ENCODE peak calls at places on chromosomes 2 and 18, in ten cellular contexts. One of them, this sample, is unnamed. For H3K4me1, the result is how much of the 10 kb centered on the place peaks cover.

GRCh38 chr2:145221032-145221431 is 701.1 kb upstream of the ZEB2 start:
- DNase-seq in Panc1: no peak
- DNase-seq in right lobe of liver: no peak
- DNase-seq in A549: no peak
- DNase-seq in IMR-90: no peak
- DNase-seq in kidney: no peak
- DNase-seq in body of pancreas: no peak
- DNase-seq in left ventricle myocardium inferior: no peak
- DNase-seq in CD8-positive, alpha-beta T cell: no peak
- DNase-seq in esophagus muscularis mucosa: no peak
- DNase-seq in this sample: no peak

GRCh38 chr2:27735263-27735904 is 36.1 kb upstream of the MRPL33 start:
- DNase-seq in left ventricle myocardium inferior: peak
- DNase-seq in Panc1: no peak
- DNase-seq in kidney: peak
- DNase-seq in CD8-positive, alpha-beta T cell: peak
- DNase-seq in esophagus muscularis mucosa: peak
- DNase-seq in IMR-90: peak
- DNase-seq in right lobe of liver: peak
- DNase-seq in body of pancreas: peak
- DNase-seq in A549: no peak
- DNase-seq in this sample: peak

GRCh38 chr2:8142456-8142855 is 539.4 kb upstream of the ID2 start:
- DNase-seq in A549: no peak
- DNase-seq in kidney: no peak
- DNase-seq in body of pancreas: no peak
- DNase-seq in left ventricle myocardium inferior: no peak
- DNase-seq in CD8-positive, alpha-beta T cell: no peak
- DNase-seq in esophagus muscularis mucosa: no peak
- DNase-seq in IMR-90: no peak
- DNase-seq in right lobe of liver: no peak
- DNase-seq in Panc1: no peak
- DNase-seq in this sample: no peak

GRCh38 chr2:101109451-101110140 is 41.6 kb downstream of the TBC1D8 start:
- DNase-seq in right lobe of liver: no peak
- DNase-seq in A549: no peak
- DNase-seq in esophagus muscularis mucosa: no peak
- DNase-seq in kidney: no peak
- DNase-seq in CD8-positive, alpha-beta T cell: no peak
- DNase-seq in body of pancreas: no peak
- DNase-seq in left ventricle myocardium inferior: peak
- DNase-seq in IMR-90: no peak
- DNase-seq in Panc1: no peak
- DNase-seq in this sample: no peak

GRCh38 chr2:102603904-102604303 is 15.4 kb upstream of the SLC9A2 start:
- DNase-seq in left ventricle myocardium inferior: no peak
- DNase-seq in A549: no peak
- DNase-seq in IMR-90: no peak
- DNase-seq in kidney: no peak
- DNase-seq in Panc1: no peak
- DNase-seq in CD8-positive, alpha-beta T cell: no peak
- DNase-seq in body of pancreas: no peak
- DNase-seq in right lobe of liver: no peak
- DNase-seq in esophagus muscularis mucosa: no peak
- DNase-seq in this sample: no peak

GRCh38 chr2:149877064-149877463 is 289.5 kb upstream of the MMADHC start:
- DNase-seq in CD8-positive, alpha-beta T cell: no peak
- DNase-seq in Panc1: no peak
- DNase-seq in kidney: no peak
- DNase-seq in body of pancreas: no peak
- DNase-seq in right lobe of liver: no peak
- DNase-seq in esophagus muscularis mucosa: no peak
- DNase-seq in left ventricle myocardium inferior: no peak
- DNase-seq in IMR-90: no peak
- DNase-seq in A549: no peak
- DNase-seq in this sample: no peak

GRCh38 chr2:176079285-176079830 is 4.4 kb downstream of the EVX2 start:
- DNase-seq in right lobe of liver: no peak
- DNase-seq in left ventricle myocardium inferior: no peak
- DNase-seq in CD8-positive, alpha-beta T cell: no peak
- DNase-seq in esophagus muscularis mucosa: no peak
- DNase-seq in kidney: no peak
- DNase-seq in IMR-90: no peak
- DNase-seq in A549: peak
- DNase-seq in body of pancreas: no peak
- DNase-seq in Panc1: no peak
- DNase-seq in this sample: no peak

GRCh38 chr2:47558116-47559078 is 155.4 kb downstream of the MSH2 start:
- DNase-seq in left ventricle myocardium inferior: no peak
- DNase-seq in A549: no peak
- DNase-seq in IMR-90: no peak
- DNase-seq in body of pancreas: no peak
- DNase-seq in CD8-positive, alpha-beta T cell: no peak
- DNase-seq in right lobe of liver: no peak
- DNase-seq in esophagus muscularis mucosa: no peak
- DNase-seq in Panc1: no peak
- DNase-seq in kidney: no peak
- DNase-seq in this sample: no peak

GRCh38 chr2:195562624-195563566 is 94.1 kb upstream of the SLC39A10 start:
- DNase-seq in IMR-90: peak
- DNase-seq in esophagus muscularis mucosa: no peak
- DNase-seq in left ventricle myocardium inferior: no peak
- DNase-seq in right lobe of liver: no peak
- DNase-seq in Panc1: no peak
- DNase-seq in CD8-positive, alpha-beta T cell: no peak
- DNase-seq in A549: no peak
- DNase-seq in kidney: no peak
- DNase-seq in body of pancreas: no peak
- DNase-seq in this sample: no peak

GRCh38 chr2:38092196-38092902 is 16.4 kb upstream of the CYP1B1 start:
- DNase-seq in body of pancreas: no peak
- DNase-seq in IMR-90: peak
- DNase-seq in esophagus muscularis mucosa: no peak
- DNase-seq in kidney: peak
- DNase-seq in left ventricle myocardium inferior: peak
- DNase-seq in CD8-positive, alpha-beta T cell: no peak
- DNase-seq in A549: no peak
- DNase-seq in right lobe of liver: peak
- DNase-seq in Panc1: no peak
- DNase-seq in this sample: no peak

GRCh38 chr2:64650722-64651338 is 2.9 kb downstream of the SERTAD2 start:
- DNase-seq in body of pancreas: peak
- DNase-seq in Panc1: no peak
- DNase-seq in CD8-positive, alpha-beta T cell: no peak
- DNase-seq in A549: no peak
- DNase-seq in left ventricle myocardium inferior: no peak
- DNase-seq in IMR-90: no peak
- DNase-seq in esophagus muscularis mucosa: no peak
- DNase-seq in right lobe of liver: peak
- DNase-seq in kidney: no peak
- DNase-seq in this sample: peak

GRCh38 chr2:170774074-170774473 is 3.9 kb downstream of the ERICH2 start:
- DNase-seq in right lobe of liver: no peak
- DNase-seq in A549: no peak
- DNase-seq in kidney: no peak
- DNase-seq in Panc1: no peak
- DNase-seq in CD8-positive, alpha-beta T cell: no peak
- DNase-seq in left ventricle myocardium inferior: no peak
- DNase-seq in body of pancreas: no peak
- DNase-seq in esophagus muscularis mucosa: no peak
- DNase-seq in IMR-90: no peak
- DNase-seq in this sample: no peak

DNA sequence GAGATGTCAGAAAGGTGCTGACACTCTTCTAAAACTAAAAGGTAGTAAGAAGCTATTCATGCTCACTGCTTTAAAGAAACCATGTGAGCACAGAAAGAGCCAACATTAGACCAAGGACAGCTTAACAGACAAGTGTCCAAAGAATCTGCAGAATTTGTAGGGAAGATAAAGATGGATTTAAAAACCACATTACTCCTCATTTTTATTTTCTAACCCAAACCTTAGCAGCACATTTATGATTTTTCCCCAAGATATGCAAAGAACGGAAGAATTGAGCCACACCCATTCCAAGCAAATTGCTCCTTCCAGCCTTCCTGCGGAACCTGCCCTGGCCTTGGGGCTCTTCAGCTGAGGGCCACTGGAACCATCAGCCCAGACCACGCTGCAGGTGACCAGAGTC is 26.9 kb downstream of the MBP start:
- DNase-seq in IMR-90: no peak
- DNase-seq in left ventricle myocardium inferior: no peak
- DNase-seq in Panc1: no peak
- DNase-seq in body of pancreas: no peak
- DNase-seq in right lobe of liver: no peak
- DNase-seq in CD8-positive, alpha-beta T cell: no peak
- DNase-seq in esophagus muscularis mucosa: no peak
- DNase-seq in kidney: peak
- DNase-seq in A549: no peak
- DNase-seq in this sample: no peak
- H3K4me1 ChIP-seq in IMR-90: under half
- H3K4me1 ChIP-seq in left ventricle myocardium inferior: half or more
- H3K4me1 ChIP-seq in Panc1: half or more
- H3K4me1 ChIP-seq in body of pancreas: under half
- H3K4me1 ChIP-seq in right lobe of liver: under half
- H3K4me1 ChIP-seq in CD8-positive, alpha-beta T cell: half or more
- H3K4me1 ChIP-seq in esophagus muscularis mucosa: half or more
- H3K4me1 ChIP-seq in kidney: under half
- H3K4me1 ChIP-seq in A549: half or more
- H3K4me1 ChIP-seq in this sample: under half

DNA sequence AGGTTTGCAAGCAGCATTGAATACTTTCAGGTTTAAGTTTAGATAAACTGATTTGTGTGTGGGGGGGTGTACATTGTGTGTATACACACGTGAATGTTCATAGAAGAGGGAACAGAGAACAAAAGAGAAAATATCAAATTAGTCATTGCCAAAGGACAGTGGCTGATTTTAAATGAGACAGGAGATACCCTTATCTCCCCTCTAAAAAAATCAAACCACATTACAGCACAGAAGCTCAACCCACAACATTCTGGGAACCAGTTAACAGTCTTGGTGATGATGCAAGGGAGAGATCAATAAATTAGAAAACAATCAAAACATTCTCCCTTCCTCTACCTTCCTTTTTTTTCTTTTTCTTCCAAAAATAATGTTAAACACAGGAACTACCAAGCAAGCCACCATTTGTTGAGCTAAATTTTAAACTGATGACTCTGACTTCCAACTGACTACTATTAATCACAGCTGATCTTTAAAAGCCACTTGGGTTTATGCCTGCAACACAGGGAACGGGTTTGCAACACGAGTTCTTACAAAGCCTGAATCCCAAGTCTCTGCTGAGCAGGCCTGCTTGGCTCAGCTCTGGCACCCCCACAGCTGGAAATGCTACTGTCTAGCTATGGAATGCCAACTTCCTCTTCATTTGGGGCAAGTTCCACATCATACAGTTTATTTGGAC is 119.2 kb upstream of the ACVR1C start:
- DNase-seq in CD8-positive, alpha-beta T cell: no peak
- DNase-seq in A549: no peak
- DNase-seq in right lobe of liver: peak
- DNase-seq in left ventricle myocardium inferior: peak
- DNase-seq in esophagus muscularis mucosa: no peak
- DNase-seq in IMR-90: peak
- DNase-seq in kidney: no peak
- DNase-seq in body of pancreas: no peak
- DNase-seq in Panc1: no peak
- DNase-seq in this sample: peak
- H3K4me3 ChIP-seq in CD8-positive, alpha-beta T cell: no peak
- H3K4me3 ChIP-seq in A549: no peak
- H3K4me3 ChIP-seq in right lobe of liver: no peak
- H3K4me3 ChIP-seq in left ventricle myocardium inferior: no peak
- H3K4me3 ChIP-seq in esophagus muscularis mucosa: no peak
- H3K4me3 ChIP-seq in IMR-90: no peak
- H3K4me3 ChIP-seq in kidney: no peak
- H3K4me3 ChIP-seq in body of pancreas: no peak
- H3K4me3 ChIP-seq in Panc1: no peak
- H3K4me3 ChIP-seq in this sample: no peak

GRCh38 chr2:184644685-184645084 is 46.4 kb downstream of the ZNF804A start:
- DNase-seq in body of pancreas: no peak
- DNase-seq in Panc1: no peak
- DNase-seq in left ventricle myocardium inferior: no peak
- DNase-seq in right lobe of liver: no peak
- DNase-seq in esophagus muscularis mucosa: no peak
- DNase-seq in IMR-90: peak
- DNase-seq in A549: no peak
- DNase-seq in CD8-positive, alpha-beta T cell: no peak
- DNase-seq in kidney: no peak
- DNase-seq in this sample: no peak
- TF ChIP-seq CTCF in body of pancreas: no peak
- TF ChIP-seq CTCF in Panc1: no peak
- TF ChIP-seq CTCF in left ventricle myocardium inferior: no peak
- TF ChIP-seq CTCF in right lobe of liver: no peak
- TF ChIP-seq CTCF in esophagus muscularis mucosa: no peak
- TF ChIP-seq CTCF in IMR-90: peak
- TF ChIP-seq CTCF in A549: no peak
- TF ChIP-seq CTCF in CD8-positive, alpha-beta T cell: no peak
- TF ChIP-seq CTCF in kidney: no peak
- TF ChIP-seq CTCF in this sample: no peak

GRCh38 chr18:7537145-7537544 is 30.0 kb upstream of the PTPRM start:
- DNase-seq in IMR-90: no peak
- DNase-seq in A549: no peak
- DNase-seq in right lobe of liver: no peak
- DNase-seq in body of pancreas: no peak
- DNase-seq in kidney: no peak
- DNase-seq in Panc1: no peak
- DNase-seq in esophagus muscularis mucosa: no peak
- DNase-seq in left ventricle myocardium inferior: no peak
- DNase-seq in CD8-positive, alpha-beta T cell: no peak
- DNase-seq in this sample: no peak

GRCh38 chr18:7545734-7546133 is 21.4 kb upstream of the PTPRM start:
- DNase-seq in right lobe of liver: no peak
- DNase-seq in A549: no peak
- DNase-seq in IMR-90: peak
- DNase-seq in kidney: no peak
- DNase-seq in left ventricle myocardium inferior: no peak
- DNase-seq in body of pancreas: no peak
- DNase-seq in CD8-positive, alpha-beta T cell: no peak
- DNase-seq in esophagus muscularis mucosa: no peak
- DNase-seq in Panc1: no peak
- DNase-seq in this sample: no peak

DNA sequence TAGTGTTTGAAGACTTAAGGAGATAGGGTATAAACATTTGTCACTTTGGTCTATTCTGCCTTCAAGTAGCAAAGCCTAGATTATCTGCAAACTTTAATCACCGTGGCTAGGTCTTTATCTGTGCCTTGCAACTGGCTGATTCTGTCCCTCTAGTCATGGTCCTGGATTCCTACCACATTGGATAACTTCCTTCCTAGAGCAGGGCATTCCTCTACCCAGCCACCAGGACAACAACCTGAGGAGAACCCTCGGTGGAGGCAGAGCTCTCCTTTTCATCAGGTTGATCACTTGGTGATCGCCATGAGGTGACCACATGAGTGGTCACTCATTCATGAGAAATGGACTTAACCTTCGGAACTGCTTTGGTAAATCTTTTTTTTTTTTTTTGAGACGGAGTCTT is 25.3 kb upstream of the PTPRM start:
- DNase-seq in IMR-90: no peak
- DNase-seq in kidney: no peak
- DNase-seq in Panc1: no peak
- DNase-seq in A549: no peak
- DNase-seq in CD8-positive, alpha-beta T cell: no peak
- DNase-seq in left ventricle myocardium inferior: no peak
- DNase-seq in esophagus muscularis mucosa: no peak
- DNase-seq in right lobe of liver: no peak
- DNase-seq in body of pancreas: no peak
- DNase-seq in this sample: no peak
- H3K4me1 ChIP-seq in IMR-90: under half
- H3K4me1 ChIP-seq in kidney: under half
- H3K4me1 ChIP-seq in Panc1: under half
- H3K4me1 ChIP-seq in A549: under half
- H3K4me1 ChIP-seq in CD8-positive, alpha-beta T cell: under half
- H3K4me1 ChIP-seq in left ventricle myocardium inferior: under half
- H3K4me1 ChIP-seq in esophagus muscularis mucosa: under half
- H3K4me1 ChIP-seq in right lobe of liver: under half
- H3K4me1 ChIP-seq in body of pancreas: under half
- H3K4me1 ChIP-seq in this sample: under half

This sample was measured in mucosa of descending colon.